ENCODE peak calls at places on chromosomes 6 and 20, in seven cellular contexts. O is activated T-cell treated with anti-CD3 and anti-CD28 coated beads for 24 hours; K is NCI-H460; R is kidney tubule cell; V is activated T-helper 1 cell treated with anti-CD3 and anti-CD28 coated beads, Interleukin-12 subunit alpha, Interleukin-12 subunit beta, Interleukin-2, Interleukin-4 antibody, amounts not matched to agents 30 ng/mL and 10 ng/mL and 1 ng/mL, durations not matched to agents 14 hours and 24 hours and 36 hours; S is EL; I is brain microvascular endothelial cell. P is an unnamed sample.

GRCh38 chr6:75563032-75563431 is 38.6 kb upstream of the SENP6 start:
- DNase-seq in I (peak), S (peak), V (peak), K (peak), O (no peak), R (peak), P (no peak)

GRCh38 chr20:2417142-2417541 is 36.4 kb downstream of the TGM6 start:
- DNase-seq in R (no peak), I (no peak), K (no peak), V (no peak), O (no peak), S (no peak), P (no peak)

GRCh38 chr6:50278663-50279062 is 228.9 kb upstream of the DEFB112 start:
- DNase-seq in S (no peak), K (no peak), I (no peak), V (no peak), R (no peak), O (no peak), P (no peak)

GRCh38 chr20:59137532-59137931 is 26.1 kb upstream of the ZNF831 start:
- DNase-seq in R (no peak), K (no peak), O (no peak), I (no peak), V (no peak), S (no peak), P (no peak)

GRCh38 chr20:50482396-50482890 is 27.7 kb upstream of the PTPN1 start:
- DNase-seq in R (no peak), K (no peak), I (no peak), O (no peak), S (no peak), V (no peak), P (no peak)

GRCh38 chr6:124961468-124961783 is 811 bp upstream of the RNF217 start:
- DNase-seq in V (no peak), K (no peak), S (no peak), I (no peak), R (no peak), O (no peak), P (no peak)

GRCh38 chr20:10622657-10623418 is 51.0 kb downstream of the JAG1 start:
- DNase-seq in R (no peak), K (no peak), I (peak), S (peak), O (no peak), V (no peak), P (no peak)

GRCh38 chr20:43994486-43995100 is 79.9 kb downstream of the TOX2 start:
- DNase-seq in O (no peak), I (peak), K (no peak), S (peak), V (no peak), R (no peak), P (no peak)

GRCh38 chr20:64106981-64107735 is at the start of gene NPBWR2:
- DNase-seq in O (no peak), R (no peak), V (no peak), K (no peak), I (no peak), S (no peak), P (no peak)

GRCh38 chr6:28215425-28215824 is 9.7 kb upstream of the ZSCAN9 start:
- DNase-seq in V (no peak), K (no peak), R (peak), S (peak), O (no peak), I (no peak), P (no peak)

GRCh38 chr6:33744895-33745546 is 1.7 kb downstream of the IP6K3 start:
- DNase-seq in K (no peak), V (no peak), R (no peak), S (peak), I (no peak), O (no peak), P (no peak)

GRCh38 chr6:161458199-161458598 is 184.3 kb upstream of the AGPAT4 start:
- DNase-seq in I (no peak), S (no peak), V (no peak), K (no peak), R (no peak), O (no peak), P (no peak)

GRCh38 chr6:81171991-81172740 is 580.3 kb downstream of the TENT5A start:
- DNase-seq in V (no peak), K (no peak), O (no peak), S (peak), R (peak), I (peak), P (no peak)

GRCh38 chr6:134621858-134622257 is 303.9 kb upstream of the SGK1 start:
- DNase-seq in R (peak), V (no peak), K (no peak), O (no peak), S (no peak), I (no peak), P (no peak)

GRCh38 chr20:57577679-57578475 is 17.0 kb downstream of the PCK1 start:
- DNase-seq in R (no peak), K (no peak), I (no peak), O (no peak), V (no peak), S (no peak), P (no peak)

GRCh38 chr6:26431258-26432162 is 8.8 kb upstream of the BTN3A3 start:
- DNase-seq in O (no peak), S (no peak), V (no peak), I (no peak), R (no peak), K (no peak), P (no peak)

GRCh38 chr6:24963887-24964570 is 28.3 kb upstream of the RIPOR2 start:
- DNase-seq in I (no peak), S (no peak), O (no peak), K (no peak), R (no peak), V (no peak), P (no peak)

GRCh38 chr20:48701702-48702101 is 126.1 kb downstream of the PREX1 start:
- DNase-seq in O (no peak), V (no peak), K (no peak), S (no peak), R (no peak), I (no peak), P (no peak)

GRCh38 chr6:304833-305370 is 12.6 kb downstream of the DUSP22 start:
- DNase-seq in V (no peak), R (no peak), I (no peak), S (no peak), K (no peak), O (no peak), P (no peak)

GRCh38 chr6:148617522-148617921 is 129.3 kb upstream of the UST start:
- DNase-seq in S (peak), K (no peak), I (peak), R (no peak), O (no peak), V (no peak), P (no peak)

GRCh38 chr6:53857318-53858094 is 62.7 kb downstream of the LRRC1 start:
- DNase-seq in V (no peak), R (no peak), O (no peak), K (no peak), I (no peak), S (no peak), P (no peak)

GRCh38 chr6:142294681-142295080 is 7.1 kb upstream of the ADGRG6 start:
- DNase-seq in O (no peak), S (no peak), V (no peak), R (no peak), K (no peak), I (no peak), P (no peak)

GRCh38 chr20:50670126-50670862 is 21.0 kb downstream of the RIPOR3 start:
- DNase-seq in O (no peak), V (no peak), I (no peak), S (no peak), R (peak), K (no peak), P (no peak)

GRCh38 chr6:45590751-45591184 is 213.0 kb upstream of the SUPT3H start:
- DNase-seq in O (no peak), I (no peak), V (no peak), S (peak), R (no peak), K (no peak), P (no peak)

GRCh38 chr6:105753184-105754097 is 332.7 kb upstream of the PRDM1 start:
- DNase-seq in R (no peak), S (no peak), I (no peak), V (no peak), O (no peak), K (no peak), P (no peak)

GRCh38 chr6:169099411-169100202 is 154.0 kb downstream of the THBS2 start:
- DNase-seq in S (peak), K (peak), O (no peak), V (no peak), R (peak), I (peak), P (no peak)

GRCh38 chr20:46027245-46027853 is 1.7 kb upstream of the SLC12A5 start:
- DNase-seq in V (no peak), O (no peak), S (peak), K (peak), R (peak), I (peak), P (no peak)

GRCh38 chr6:143822584-143823024 is 20.5 kb upstream of the LTV1 start:
- DNase-seq in V (no peak), K (no peak), R (peak), I (peak), S (peak), O (no peak), P (no peak)

P was measured in T-helper 2 cell treated with Interferon-gamma antibody and Interleukin-4, amounts not matched to agents 5 μg/mL and 100 μg/mL, for 36 hours.